ENCODE peak calls at places on chromosomes 12 and 14, in five cellular contexts. C, X, H, I and Z are unnamed samples.

GRCh38 chr14:88793259-88793625 is 489 bp upstream of the EML5 start:
- DNase-seq in I (no peak), X (no peak), H (no peak), C (no peak), Z (no peak)

GRCh38 chr14:52067873-52068740 is 752 bp downstream of the NID2 start:
- DNase-seq in C (no peak), H (no peak), X (no peak), I (no peak), Z (peak; percentile 41)

GRCh38 chr12:48017496-48017895 is 13.2 kb upstream of the COL2A1 start:
- DNase-seq in I (no peak), C (no peak), H (no peak), X (no peak), Z (no peak)

GRCh38 chr14:22370084-22370847 is 218.8 kb downstream of the DAD1 start:
- DNase-seq in I (no peak), C (no peak), X (no peak), H (no peak), Z (no peak)

GRCh38 chr14:99508896-99509629 is 27.9 kb downstream of the CCNK start:
- DNase-seq in X (no peak), I (no peak), H (no peak), C (no peak), Z (no peak)

GRCh38 chr12:122862872-122863701 is 27.8 kb downstream of the HIP1R start:
- DNase-seq in C (no peak), I (no peak), X (no peak), H (peak; percentile 78), Z (no peak)

GRCh38 chr14:95953111-95953724 is 76.6 kb downstream of the TUNAR start:
- DNase-seq in H (no peak), C (no peak), X (no peak), I (no peak), Z (no peak)

GRCh38 chr14:69808919-69809808 is 12.1 kb upstream of the SLC10A1 start:
- DNase-seq in X (no peak), C (no peak), H (peak; percentile 95), I (no peak), Z (no peak)

GRCh38 chr12:92803921-92804320 is 101.1 kb downstream of the PLEKHG7 start:
- DNase-seq in I (no peak), C (no peak), H (no peak), X (no peak), Z (no peak)

GRCh38 chr12:130987151-130987931 is 33.6 kb downstream of the ADGRD1 start:
- DNase-seq in C (no peak), I (no peak), H (peak; percentile 25), X (no peak), Z (no peak)

GRCh38 chr14:105315211-105315721 is 718 bp downstream of the PACS2 start:
- DNase-seq in H (peak; percentile 41), X (no peak), I (peak; percentile 35), C (no peak), Z (peak; percentile 41)

GRCh38 chr14:99751539-99752485 is 41.4 kb upstream of the EML1 start:
- DNase-seq in C (no peak), H (no peak), I (no peak), X (no peak), Z (peak; percentile 79)

GRCh38 chr12:59660148-59660547 is 64.3 kb downstream of the SLC16A7 start:
- DNase-seq in X (no peak), I (no peak), C (no peak), H (no peak), Z (no peak)

GRCh38 chr14:31207287-31207745 is 277 bp downstream of the HECTD1 start:
- DNase-seq in I (no peak), C (no peak), X (no peak), H (no peak), Z (no peak)

GRCh38 chr14:63777024-63777423 is 49.2 kb upstream of the SGPP1 start:
- DNase-seq in C (no peak), H (peak; percentile 32), X (no peak), I (peak; percentile 8), Z (peak; percentile 66)

GRCh38 chr14:68110989-68111704 is 291.6 kb downstream of the RAD51B start:
- DNase-seq in H (no peak), X (no peak), I (no peak), C (no peak), Z (no peak)

GRCh38 chr14:75084513-75084912 is 15.1 kb downstream of the ZC2HC1C start:
- DNase-seq in C (no peak), I (no peak), X (no peak), H (no peak), Z (peak; percentile 23)

GRCh38 chr12:107126688-107127481 is 33.5 kb upstream of the CRY1 start:
- DNase-seq in C (no peak), I (peak; percentile 33), X (no peak), H (no peak), Z (peak; percentile 55)

GRCh38 chr14:99006271-99006670 is 265.7 kb downstream of the BCL11B start:
- DNase-seq in I (no peak), C (no peak), X (no peak), H (no peak), Z (no peak)

GRCh38 chr12:2984698-2985097 is 25.5 kb downstream of the TEAD4 start:
- DNase-seq in C (no peak), I (no peak), H (no peak), X (no peak), Z (no peak)

GRCh38 chr12:41302979-41303403 is 114.9 kb downstream of the PDZRN4 start:
- DNase-seq in C (no peak), X (no peak), I (no peak), H (no peak), Z (no peak)

GRCh38 chr14:87286191-87286590 is 706.8 kb downstream of the GALC start:
- DNase-seq in H (no peak), C (no peak), X (no peak), I (no peak), Z (no peak)

GRCh38 chr14:34302654-34303053 is 159.4 kb downstream of the SPTSSA start:
- DNase-seq in I (no peak), C (no peak), H (no peak), X (no peak), Z (no peak)

GRCh38 chr12:104938371-104938770 is 19.7 kb downstream of the SLC41A2 start:
- DNase-seq in X (no peak), C (no peak), H (no peak), I (no peak), Z (no peak)

GRCh38 chr12:121793836-121794531 is 496 bp upstream of the RHOF start:
- DNase-seq in H (peak; percentile 75), I (peak; percentile 96), X (peak; percentile 87), C (peak; percentile 89), Z (peak; percentile 94)

GRCh38 chr12:13816394-13816793 is 165.0 kb downstream of the GRIN2B start:
- DNase-seq in C (no peak), I (peak; percentile 13), X (no peak), H (no peak), Z (no peak)

GRCh38 chr12:116863275-116863767 is 17.9 kb downstream of the HRK start:
- DNase-seq in I (peak; percentile 65), X (peak; percentile 47), C (peak; percentile 48), H (peak; percentile 52), Z (peak; percentile 13)

GRCh38 chr12:6970096-6970527 is 352 bp downstream of the PHB2 start:
- DNase-seq in C (no peak), X (no peak), I (peak; percentile 36), H (peak; percentile 36), Z (no peak)

GRCh38 chr12:47509398-47509851 is 196.4 kb downstream of the RPAP3 start:
- DNase-seq in H (no peak), C (no peak), I (peak; percentile 11), X (no peak), Z (peak; percentile 28)

GRCh38 chr12:42140901-42141300 is 3.8 kb downstream of the GXYLT1 start:
- DNase-seq in I (peak; percentile 59), X (no peak), C (no peak), H (peak; percentile 81), Z (no peak)

GRCh38 chr12:43776498-43776897 is 17.7 kb downstream of the IRAK4 start:
- DNase-seq in X (no peak), H (peak; percentile 44), I (peak; percentile 56), C (peak; percentile 37), Z (peak; percentile 18)

GRCh38 chr12:1502441-1502785 is 92.0 kb downstream of the FBXL14 start:
- DNase-seq in X (no peak), C (no peak), I (no peak), H (no peak), Z (no peak)

GRCh38 chr12:3542911-3543310 is 51.9 kb downstream of the PRMT8 start:
- DNase-seq in X (no peak), C (no peak), H (peak; percentile 43), I (no peak), Z (no peak)

GRCh38 chr14:54003064-54003463 is 46.4 kb upstream of the BMP4 start:
- DNase-seq in H (peak; percentile 28), I (no peak), X (no peak), C (no peak), Z (no peak)

GRCh38 chr12:57235012-57235727 is 5.7 kb downstream of the SHMT2 start:
- DNase-seq in H (peak; percentile 63), X (no peak), I (no peak), C (peak; percentile 69), Z (peak; percentile 24)
- TF ChIP-seq CTCF in H (peak; percentile 56), X (no peak), I (no peak), C (peak; percentile 35), Z (no peak)

GRCh38 chr12:103250487-103250886 is 245.3 kb downstream of the C12orf42 start:
- DNase-seq in H (no peak), C (no peak), I (no peak), X (no peak), Z (no peak)
- H3K27ac ChIP-seq in H (no peak overlapping the region), C (no peak overlapping the region), I (no peak overlapping the region), X (no peak overlapping the region), Z (no peak overlapping the region)

GRCh38 chr14:24078146-24078545 is 6.8 kb downstream of the CPNE6 start:
- DNase-seq in I (no peak), H (no peak), C (no peak), X (no peak), Z (no peak)

GRCh38 chr14:24080888-24081738 is 9.8 kb downstream of the CPNE6 start:
- DNase-seq in I (peak; percentile 28), C (peak; percentile 85), X (no peak), H (peak; percentile 38), Z (peak; percentile 7)

GRCh38 chr14:24081739-24082204 is 10.4 kb downstream of the CPNE6 start:
- DNase-seq in H (no peak), X (no peak), I (no peak), C (no peak), Z (no peak)

GRCh38 chr14:24080142-24080530 is 8.8 kb downstream of the CPNE6 start:
- DNase-seq in C (no peak), H (no peak), X (no peak), I (no peak), Z (no peak)

GRCh38 chr14:24079521-24080141 is 8.3 kb downstream of the CPNE6 start:
- DNase-seq in H (no peak), I (no peak), C (no peak), X (no peak), Z (no peak)
- TF ChIP-seq JUN in H (no peak), I (no peak), C (no peak), X (no peak), Z (no peak)

DNA sequence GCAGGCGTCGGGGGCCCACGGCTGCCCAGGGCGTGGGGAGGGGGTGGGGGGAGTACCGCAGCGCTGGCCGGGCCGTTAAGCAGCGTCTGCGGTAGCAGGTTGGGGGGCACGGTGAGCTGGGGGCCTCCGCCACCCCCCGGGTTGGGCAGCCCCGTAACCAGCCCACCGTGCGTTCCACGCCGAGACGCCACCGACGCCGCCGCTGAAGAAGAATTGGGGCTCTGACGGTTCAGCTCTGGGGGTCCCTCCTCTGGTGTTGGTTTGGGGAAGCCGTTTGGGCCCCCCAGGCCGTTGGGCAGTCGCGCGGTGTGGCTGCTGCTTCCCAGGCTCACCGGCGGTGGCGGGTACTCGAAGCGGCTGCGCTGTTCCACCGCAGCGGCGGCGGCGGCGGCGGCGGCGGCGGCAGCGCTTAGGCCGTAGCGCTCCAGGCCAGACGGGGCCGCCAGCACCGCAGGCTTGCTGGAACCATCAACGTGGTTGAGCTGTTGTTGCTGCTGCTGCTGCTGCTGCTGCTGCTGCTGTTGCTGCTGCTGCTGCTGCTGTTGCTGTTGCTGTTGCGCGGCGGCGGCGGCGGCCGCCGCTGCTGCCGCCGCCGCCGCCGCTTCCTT is 1.5 kb downstream of the IRF2BPL start:
- DNase-seq in I (peak; percentile 69), C (peak; percentile 47), H (no peak), X (no peak), Z (peak; percentile 52)
- TF ChIP-seq CTCF in I (no peak), C (peak; percentile 44), H (no peak), X (no peak), Z (no peak)